ENCODE peak calls at places on chromosomes 12 and 14, in ten cellular contexts. E is heart left ventricle; C is naive thymus-derived CD4-positive, alpha-beta T cell; S is A673; Q is pancreas; J is CD8-positive, alpha-beta memory T cell; H is ovary; X is upper lobe of right lung; B is right atrium auricular region; K is A549. F is an unnamed sample.

GRCh38 chr12:66132408-66132807 is 1.9 kb upstream of the LLPH start:
- DNase-seq in E (peak; percentile 27), C (no peak), S (peak; percentile 38), Q (no peak), J (no peak), H (no peak), X (no peak), B (no peak), K (peak; percentile 61), F (no peak)

GRCh38 chr14:35068238-35069012 is 22.4 kb downstream of the FAM177A1 start:
- DNase-seq in E (no peak), C (no peak), S (no peak), Q (no peak), J (no peak), H (no peak), X (no peak), B (no peak), K (no peak), F (no peak)

GRCh38 chr12:26721800-26722199 is 111.2 kb downstream of the ITPR2 start:
- DNase-seq in E (no peak), C (no peak), S (peak; percentile 85), Q (no peak), J (no peak), H (no peak), X (no peak), B (no peak), K (no peak), F (no peak)

GRCh38 chr14:96827310-96827709 is 30.1 kb downstream of the VRK1 start:
- DNase-seq in E (no peak), C (no peak), S (no peak), Q (no peak), J (no peak), H (no peak), X (no peak), B (no peak), K (no peak), F (no peak)

GRCh38 chr12:57173089-57173488 is 25.7 kb upstream of the LRP1-AS start:
- DNase-seq in E (no peak), C (no peak), S (peak; percentile 36), Q (no peak), J (no peak), H (no peak), X (no peak), B (no peak), K (peak; percentile 47), F (peak; percentile 27)

GRCh38 chr12:118371354-118372282 is 1.1 kb downstream of the TAOK3 start:
- DNase-seq in E (peak; percentile 34), C (peak; percentile 17), S (no peak), Q (peak; percentile 75), J (peak; percentile 9), H (peak; percentile 43), X (peak; percentile 70), B (peak; percentile 61), K (peak; percentile 36), F (no peak)

GRCh38 chr14:69247691-69248440 is 12.1 kb upstream of the GALNT16 start:
- DNase-seq in E (no peak), C (no peak), S (no peak), Q (no peak), J (no peak), H (peak; percentile 65), X (no peak), B (peak; percentile 75), K (no peak), F (no peak)

GRCh38 chr12:52969828-52970569 is 21.1 kb downstream of the KRT18 start:
- DNase-seq in E (peak; percentile 34), C (no peak), S (no peak), Q (peak; percentile 82), J (no peak), H (no peak), X (no peak), B (no peak), K (peak; percentile 96), F (no peak)

DNA sequence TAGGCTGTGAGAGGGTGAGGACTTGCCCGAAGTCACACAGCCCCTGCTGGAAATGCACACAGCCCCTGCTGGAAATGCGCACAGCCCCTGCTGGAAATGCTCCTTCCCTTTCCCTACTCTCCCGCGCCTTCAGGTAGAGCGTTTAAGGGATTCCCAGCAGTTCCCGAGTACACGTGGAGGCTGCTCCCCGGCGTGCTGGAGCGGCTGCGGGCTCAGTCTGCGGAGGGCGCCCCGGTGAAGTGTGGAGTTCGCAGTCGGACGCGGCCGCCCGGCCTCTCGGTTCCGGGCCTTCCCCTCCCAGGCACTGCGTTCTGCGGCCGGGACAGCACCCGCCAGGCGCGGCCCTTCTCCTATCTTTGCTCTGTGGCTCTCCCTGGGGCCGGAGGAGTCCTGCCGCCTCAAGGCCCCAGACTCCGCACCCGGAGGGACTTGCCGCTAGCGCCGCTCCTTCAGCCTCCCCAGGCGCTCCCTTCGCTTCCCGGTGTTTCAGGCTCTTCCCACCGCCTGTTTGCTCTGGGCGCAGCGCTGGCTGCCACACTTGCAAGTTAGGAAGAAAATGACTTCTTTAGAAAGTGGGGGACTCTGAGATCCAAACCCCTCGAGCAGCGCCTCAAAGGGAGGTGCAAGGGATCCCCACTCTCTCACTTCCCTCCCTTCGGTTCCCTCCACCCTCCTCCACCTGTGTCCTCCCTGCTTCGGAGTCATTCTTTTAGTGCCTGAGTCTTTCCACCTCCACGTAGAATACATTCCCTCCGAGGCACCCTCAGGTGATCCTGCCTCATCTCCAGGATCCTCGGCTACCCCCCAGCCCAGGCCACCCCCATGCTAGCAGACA is 8.3 kb upstream of the TBX5 start:
- DNase-seq in E (no peak), C (no peak), S (no peak), Q (no peak), J (no peak), H (no peak), X (no peak), B (no peak), K (no peak), F (no peak)
- H3K4me3 ChIP-seq in E (no peak overlapping the region), C (no peak overlapping the region), S (no peak overlapping the region), Q (no peak overlapping the region), J (no peak overlapping the region), H (no peak overlapping the region), X (peak overlapping the region; percentile 55), B (peak overlapping the region; percentile 8), K (no peak overlapping the region), F (no peak overlapping the region)

GRCh38 chr14:23610090-23610814 is 25.9 kb upstream of the DHRS2 start:
- DNase-seq in E (no peak), C (no peak), S (no peak), Q (no peak), J (no peak), H (no peak), X (no peak), B (no peak), K (no peak), F (no peak)
- H3K4me1 ChIP-seq in E (no peaks in the 10 kb centered on the region), C (peaks cover 20% of the 10 kb centered on the region), S (no peaks in the 10 kb centered on the region), Q (peaks cover 36% of the 10 kb centered on the region), J (peaks cover 29% of the 10 kb centered on the region), H (no peaks in the 10 kb centered on the region), X (no peaks in the 10 kb centered on the region), B (no peaks in the 10 kb centered on the region), K (peaks cover 11% of the 10 kb centered on the region), F (peaks cover 25% of the 10 kb centered on the region)

GRCh38 chr12:54945082-54945481 is 39.5 kb downstream of the TESPA1 start:
- DNase-seq in E (no peak), C (no peak), S (no peak), Q (no peak), J (no peak), H (no peak), X (no peak), B (no peak), K (no peak), F (no peak)

GRCh38 chr12:54948171-54948570 is 36.4 kb downstream of the TESPA1 start:
- DNase-seq in E (no peak), C (no peak), S (no peak), Q (no peak), J (no peak), H (no peak), X (no peak), B (no peak), K (no peak), F (no peak)

GRCh38 chr12:54949041-54949721 is 35.4 kb downstream of the TESPA1 start:
- DNase-seq in E (no peak), C (no peak), S (no peak), Q (no peak), J (no peak), H (no peak), X (no peak), B (no peak), K (no peak), F (no peak)

GRCh38 chr12:54954228-54954627 is 30.3 kb downstream of the TESPA1 start:
- DNase-seq in E (no peak), C (no peak), S (no peak), Q (no peak), J (no peak), H (no peak), X (no peak), B (no peak), K (no peak), F (no peak)

GRCh38 chr12:54950071-54950727 is 34.4 kb downstream of the TESPA1 start:
- DNase-seq in E (no peak), C (no peak), S (no peak), Q (no peak), J (no peak), H (no peak), X (no peak), B (no peak), K (no peak), F (no peak)
- H3K9me3 ChIP-seq in E (no peaks in the 10 kb centered on the region), C (no peaks in the 10 kb centered on the region), S (no peaks in the 10 kb centered on the region), Q (no peaks in the 10 kb centered on the region), J (no peaks in the 10 kb centered on the region), H (no peaks in the 10 kb centered on the region), X (no peaks in the 10 kb centered on the region), B (no peaks in the 10 kb centered on the region), K (no peaks in the 10 kb centered on the region), F (no peaks in the 10 kb centered on the region)

GRCh38 chr12:116320839-116321238 is 43.3 kb upstream of the MED13L start:
- DNase-seq in E (no peak), C (no peak), S (no peak), Q (no peak), J (no peak), H (no peak), X (no peak), B (no peak), K (no peak), F (no peak)

GRCh38 chr12:116318738-116319050 is 41.2 kb upstream of the MED13L start:
- DNase-seq in E (no peak), C (no peak), S (no peak), Q (no peak), J (no peak), H (no peak), X (no peak), B (no peak), K (no peak), F (no peak)

GRCh38 chr12:116317986-116318737 is 40.7 kb upstream of the MED13L start:
- DNase-seq in E (no peak), C (no peak), S (no peak), Q (no peak), J (no peak), H (peak; percentile 26), X (peak; percentile 69), B (no peak), K (no peak), F (no peak)

GRCh38 chr12:116319316-116319715 is 41.8 kb upstream of the MED13L start:
- DNase-seq in E (no peak), C (no peak), S (no peak), Q (no peak), J (no peak), H (no peak), X (no peak), B (no peak), K (no peak), F (no peak)

DNA sequence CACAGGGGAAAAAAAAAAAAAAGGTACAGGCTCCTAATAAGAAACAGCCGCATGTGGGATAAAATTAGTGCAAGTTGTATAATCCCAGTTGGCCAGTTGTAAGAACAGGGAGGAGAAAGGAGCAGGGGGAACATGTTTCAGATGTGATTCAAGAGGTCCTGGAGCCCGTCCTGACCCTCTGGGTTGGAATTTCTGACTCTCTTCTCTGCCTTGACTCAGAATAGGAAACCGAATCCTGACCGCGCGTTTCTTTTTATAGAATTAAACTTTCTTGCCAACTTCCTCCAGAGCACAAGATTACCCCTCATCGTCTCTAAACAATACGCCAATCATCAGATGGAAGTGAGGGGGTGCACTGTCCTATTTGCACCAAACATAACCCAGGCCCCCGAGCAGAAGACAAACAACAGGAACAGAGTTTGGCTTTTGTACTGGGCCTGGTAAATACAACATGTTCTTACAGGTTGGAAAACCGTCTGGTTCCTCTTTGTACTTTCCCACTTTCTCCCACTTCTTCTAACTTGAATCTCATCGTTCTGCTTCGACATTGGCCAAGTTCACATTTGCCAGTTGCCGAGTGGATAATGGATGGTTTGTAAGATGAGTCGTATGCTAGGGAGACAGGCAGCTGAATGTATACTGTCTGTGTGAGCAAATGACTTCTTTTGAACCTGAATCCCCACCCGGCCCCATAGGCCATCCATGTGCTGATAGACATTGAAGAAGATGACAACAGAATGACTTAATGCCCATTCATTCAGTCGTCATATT is 42.5 kb upstream of the MED13L start:
- DNase-seq in E (peak; percentile 64), C (no peak), S (no peak), Q (no peak), J (no peak), H (peak; percentile 64), X (no peak), B (peak; percentile 81), K (no peak), F (no peak)
- H3K4me3 ChIP-seq in E (peak overlapping the region; percentile 8), C (no peak overlapping the region), S (no peak overlapping the region), Q (no peak overlapping the region), J (no peak overlapping the region), H (no peak overlapping the region), X (peak overlapping the region; percentile 25), B (no peak overlapping the region), K (no peak overlapping the region), F (no peak overlapping the region)

F was measured in CD8-positive, alpha-beta T cell.